ENCODE peak calls at places on chromosomes 1 and 21, in nine cellular contexts. Y is fibroblast of lung; I is neuronal stem cell; F is CD8-positive, alpha-beta memory T cell; V is natural killer cell; Z is AG08396; N is stimulated activated effector memory CD8-positive, alpha-beta T cell treated with anti-CD3 and anti-CD28 coated beads, Interleukin-12 subunit alpha, Interleukin-12 subunit beta, amount 100 ng/mL, for 72 hours; L is neural crest cell; C is HT-29. P is an unnamed sample.

GRCh38 chr1:110464340-110464739 is 13.4 kb downstream of the PROK1 start:
- DNase-seq in Y (peak), N (no peak), C (no peak), V (no peak), F (no peak), L (no peak), Z (no peak), I (no peak), P (no peak)

GRCh38 chr21:41289431-41289830 is 27.2 kb upstream of the FAM3B start:
- DNase-seq in N (no peak), Z (no peak), L (no peak), F (no peak), C (peak), V (no peak), Y (peak), I (peak), P (no peak)

GRCh38 chr1:24149854-24150227 is 6.9 kb upstream of the IL22RA1 start:
- DNase-seq in I (no peak), Z (peak), Y (peak), V (no peak), N (peak), C (peak), F (no peak), L (no peak), P (no peak)

GRCh38 chr1:97920275-97920831 is 481 bp downstream of the DPYD start:
- DNase-seq in N (no peak), C (peak), I (no peak), Y (peak), Z (no peak), L (no peak), V (no peak), F (no peak), P (no peak)

GRCh38 chr21:41507521-41508414 is at the start of gene TMPRSS2:
- DNase-seq in F (no peak), L (no peak), I (peak), C (peak), V (no peak), N (no peak), Z (no peak), Y (no peak), P (no peak)

GRCh38 chr1:10387611-10388386 is 11.1 kb upstream of the PGD start:
- DNase-seq in N (no peak), C (peak), Z (peak), I (no peak), F (no peak), V (no peak), Y (peak), L (no peak), P (no peak)

GRCh38 chr1:91591175-91591968 is 90.7 kb downstream of the CDC7 start:
- DNase-seq in Y (no peak), N (no peak), C (no peak), F (no peak), I (no peak), Z (no peak), V (no peak), L (no peak), P (no peak)

GRCh38 chr1:58162952-58163550 is 383.5 kb downstream of the OMA1 start:
- DNase-seq in Y (peak), Z (peak), C (peak), V (no peak), F (no peak), N (no peak), L (peak), I (peak), P (no peak)

GRCh38 chr1:25837253-25837875 is 17.6 kb downstream of the MTFR1L start:
- DNase-seq in Z (no peak), C (peak), N (no peak), V (no peak), F (no peak), Y (no peak), L (no peak), I (no peak), P (no peak)

GRCh38 chr1:113133038-113133437 is 60.0 kb downstream of the LRIG2 start:
- DNase-seq in V (no peak), I (no peak), F (no peak), C (no peak), Z (no peak), Y (no peak), N (no peak), L (no peak), P (no peak)

GRCh38 chr1:45569571-45569961 is 14.3 kb upstream of the NASP start:
- DNase-seq in F (no peak), Z (no peak), I (no peak), L (no peak), N (no peak), V (no peak), Y (no peak), C (no peak), P (no peak)

GRCh38 chr1:150161747-150162581 is 12.2 kb downstream of the PLEKHO1 start:
- DNase-seq in C (peak), Y (peak), Z (no peak), N (no peak), F (no peak), I (no peak), V (no peak), L (no peak), P (no peak)

GRCh38 chr1:48767957-48768510 is 8.7 kb downstream of the BEND5 start:
- DNase-seq in Z (no peak), N (no peak), C (no peak), F (no peak), Y (peak), L (no peak), V (no peak), I (no peak), P (no peak)

GRCh38 chr1:32954183-32954582 is 10.4 kb downstream of the RNF19B start:
- DNase-seq in I (no peak), V (no peak), F (no peak), Z (no peak), L (no peak), Y (peak), N (no peak), C (no peak), P (no peak)

GRCh38 chr1:27614048-27614624 is 10.2 kb upstream of the AHDC1 start:
- DNase-seq in L (no peak), Z (no peak), Y (no peak), C (no peak), N (no peak), V (no peak), I (no peak), F (no peak), P (no peak)

GRCh38 chr1:70090146-70090545 is 115.2 kb downstream of the LRRC40 start:
- DNase-seq in N (no peak), C (no peak), F (no peak), Y (peak), I (no peak), V (no peak), L (no peak), Z (no peak), P (no peak)

GRCh38 chr21:24658016-24658415 is 949.3 kb downstream of the MRPL39 start:
- DNase-seq in F (no peak), C (no peak), I (no peak), N (no peak), Y (peak), V (no peak), L (no peak), Z (no peak), P (no peak)

GRCh38 chr1:157356611-157357010 is 195.7 kb downstream of the FCRL5 start:
- DNase-seq in N (no peak), Z (no peak), F (no peak), I (no peak), V (no peak), C (no peak), L (no peak), Y (no peak), P (no peak)

GRCh38 chr1:5992814-5993552 is 758 bp upstream of the NPHP4 start:
- DNase-seq in Y (no peak), Z (no peak), I (no peak), F (no peak), L (no peak), C (no peak), V (no peak), N (peak), P (no peak)

GRCh38 chr21:28745131-28746055 is 247.3 kb downstream of the LTN1 start:
- DNase-seq in C (peak), N (peak), L (peak), F (peak), Y (peak), I (peak), Z (peak), V (peak), P (peak)

GRCh38 chr1:174995121-174995520 is 4.6 kb upstream of the CACYBP start:
- DNase-seq in C (no peak), Y (no peak), L (no peak), F (no peak), N (no peak), I (no peak), Z (no peak), V (no peak), P (no peak)